ENCODE peak calls at places on chromosome 15, in eight cellular contexts. One of them, this sample, is unnamed.
A peak's percentile ranks its signal among the peaks of the same experiment; 100 is the strongest.

GRCh38 chr15:51499379-51499976 is 123.1 kb downstream of the DMXL2 start:
- DNase-seq in Daoy: peak; percentile 53
- DNase-seq in CD8-positive, alpha-beta memory T cell: no peak
- DNase-seq in left cardiac atrium: no peak
- DNase-seq in iPS DF 19.7: peak; percentile 40
- DNase-seq in CD4-positive, alpha-beta memory T cell: no peak
- DNase-seq in activated T-cell treated with anti-CD3 and anti-CD28 coated beads for 1 hour: no peak
- DNase-seq in T-helper 9 cell: no peak
- DNase-seq in this sample: no peak

GRCh38 chr15:47945869-47946666 is 174.7 kb upstream of the SLC24A5 start:
- DNase-seq in Daoy: no peak
- DNase-seq in left cardiac atrium: no peak
- DNase-seq in T-helper 9 cell: no peak
- DNase-seq in activated T-cell treated with anti-CD3 and anti-CD28 coated beads for 1 hour: no peak
- DNase-seq in CD8-positive, alpha-beta memory T cell: no peak
- DNase-seq in iPS DF 19.7: no peak
- DNase-seq in CD4-positive, alpha-beta memory T cell: no peak
- DNase-seq in this sample: no peak

GRCh38 chr15:52241489-52241888 is 50.3 kb upstream of the GNB5 start:
- DNase-seq in iPS DF 19.7: no peak
- DNase-seq in Daoy: no peak
- DNase-seq in CD8-positive, alpha-beta memory T cell: no peak
- DNase-seq in left cardiac atrium: no peak
- DNase-seq in CD4-positive, alpha-beta memory T cell: peak; percentile 12
- DNase-seq in T-helper 9 cell: no peak
- DNase-seq in activated T-cell treated with anti-CD3 and anti-CD28 coated beads for 1 hour: no peak
- DNase-seq in this sample: no peak

GRCh38 chr15:91444656-91445055 is 344.6 kb downstream of the SV2B start:
- DNase-seq in activated T-cell treated with anti-CD3 and anti-CD28 coated beads for 1 hour: no peak
- DNase-seq in Daoy: no peak
- DNase-seq in T-helper 9 cell: no peak
- DNase-seq in iPS DF 19.7: no peak
- DNase-seq in left cardiac atrium: no peak
- DNase-seq in CD8-positive, alpha-beta memory T cell: no peak
- DNase-seq in CD4-positive, alpha-beta memory T cell: no peak
- DNase-seq in this sample: no peak

GRCh38 chr15:38207591-38207990 is 45.0 kb upstream of the SPRED1 start:
- DNase-seq in iPS DF 19.7: no peak
- DNase-seq in left cardiac atrium: no peak
- DNase-seq in Daoy: no peak
- DNase-seq in CD4-positive, alpha-beta memory T cell: no peak
- DNase-seq in T-helper 9 cell: no peak
- DNase-seq in CD8-positive, alpha-beta memory T cell: no peak
- DNase-seq in activated T-cell treated with anti-CD3 and anti-CD28 coated beads for 1 hour: no peak
- DNase-seq in this sample: no peak

GRCh38 chr15:52680756-52681155 is 1.6 kb upstream of the ATOSA start:
- DNase-seq in CD4-positive, alpha-beta memory T cell: no peak
- DNase-seq in left cardiac atrium: no peak
- DNase-seq in CD8-positive, alpha-beta memory T cell: no peak
- DNase-seq in activated T-cell treated with anti-CD3 and anti-CD28 coated beads for 1 hour: no peak
- DNase-seq in T-helper 9 cell: no peak
- DNase-seq in iPS DF 19.7: no peak
- DNase-seq in Daoy: no peak
- DNase-seq in this sample: no peak

GRCh38 chr15:35851491-35851890 is 305.5 kb upstream of the DPH6 start:
- DNase-seq in activated T-cell treated with anti-CD3 and anti-CD28 coated beads for 1 hour: no peak
- DNase-seq in Daoy: no peak
- DNase-seq in CD4-positive, alpha-beta memory T cell: no peak
- DNase-seq in CD8-positive, alpha-beta memory T cell: no peak
- DNase-seq in T-helper 9 cell: no peak
- DNase-seq in left cardiac atrium: no peak
- DNase-seq in iPS DF 19.7: no peak
- DNase-seq in this sample: no peak

GRCh38 chr15:44038801-44039200 is 156.3 kb downstream of the FRMD5 start:
- DNase-seq in T-helper 9 cell: no peak
- DNase-seq in activated T-cell treated with anti-CD3 and anti-CD28 coated beads for 1 hour: no peak
- DNase-seq in Daoy: peak; percentile 63
- DNase-seq in iPS DF 19.7: peak; percentile 45
- DNase-seq in CD4-positive, alpha-beta memory T cell: no peak
- DNase-seq in CD8-positive, alpha-beta memory T cell: no peak
- DNase-seq in left cardiac atrium: no peak
- DNase-seq in this sample: no peak

GRCh38 chr15:62449638-62450037 is 284.6 kb upstream of the C2CD4B start:
- DNase-seq in T-helper 9 cell: no peak
- DNase-seq in CD8-positive, alpha-beta memory T cell: no peak
- DNase-seq in iPS DF 19.7: no peak
- DNase-seq in left cardiac atrium: no peak
- DNase-seq in Daoy: no peak
- DNase-seq in activated T-cell treated with anti-CD3 and anti-CD28 coated beads for 1 hour: no peak
- DNase-seq in CD4-positive, alpha-beta memory T cell: no peak
- DNase-seq in this sample: no peak

GRCh38 chr15:38588672-38589071 is 24.1 kb upstream of the RASGRP1 start:
- DNase-seq in T-helper 9 cell: no peak
- DNase-seq in iPS DF 19.7: no peak
- DNase-seq in CD4-positive, alpha-beta memory T cell: no peak
- DNase-seq in left cardiac atrium: no peak
- DNase-seq in activated T-cell treated with anti-CD3 and anti-CD28 coated beads for 1 hour: no peak
- DNase-seq in Daoy: peak; percentile 9
- DNase-seq in CD8-positive, alpha-beta memory T cell: no peak
- DNase-seq in this sample: no peak

GRCh38 chr15:76235186-76235826 is 76.0 kb downstream of the ETFA start:
- DNase-seq in left cardiac atrium: no peak
- DNase-seq in activated T-cell treated with anti-CD3 and anti-CD28 coated beads for 1 hour: no peak
- DNase-seq in iPS DF 19.7: no peak
- DNase-seq in CD4-positive, alpha-beta memory T cell: peak; percentile 36
- DNase-seq in Daoy: no peak
- DNase-seq in CD8-positive, alpha-beta memory T cell: no peak
- DNase-seq in T-helper 9 cell: no peak
- DNase-seq in this sample: no peak

GRCh38 chr15:89136818-89137772 is 48.8 kb downstream of the ABHD2 start:
- DNase-seq in iPS DF 19.7: no peak
- DNase-seq in Daoy: no peak
- DNase-seq in left cardiac atrium: peak; percentile 52
- DNase-seq in T-helper 9 cell: no peak
- DNase-seq in CD4-positive, alpha-beta memory T cell: no peak
- DNase-seq in CD8-positive, alpha-beta memory T cell: no peak
- DNase-seq in activated T-cell treated with anti-CD3 and anti-CD28 coated beads for 1 hour: no peak
- DNase-seq in this sample: no peak

GRCh38 chr15:80640546-80641121 is 54.5 kb upstream of the ABHD17C start:
- DNase-seq in Daoy: no peak
- DNase-seq in iPS DF 19.7: no peak
- DNase-seq in activated T-cell treated with anti-CD3 and anti-CD28 coated beads for 1 hour: no peak
- DNase-seq in T-helper 9 cell: no peak
- DNase-seq in left cardiac atrium: no peak
- DNase-seq in CD8-positive, alpha-beta memory T cell: no peak
- DNase-seq in CD4-positive, alpha-beta memory T cell: no peak
- DNase-seq in this sample: no peak

GRCh38 chr15:60717008-60717407 is 238.1 kb upstream of the ICE2 start:
- DNase-seq in CD4-positive, alpha-beta memory T cell: no peak
- DNase-seq in activated T-cell treated with anti-CD3 and anti-CD28 coated beads for 1 hour: no peak
- DNase-seq in CD8-positive, alpha-beta memory T cell: no peak
- DNase-seq in iPS DF 19.7: no peak
- DNase-seq in left cardiac atrium: no peak
- DNase-seq in Daoy: no peak
- DNase-seq in T-helper 9 cell: no peak
- DNase-seq in this sample: no peak